ENCODE peak calls at places on chromosomes 16 and 17, in six cellular contexts. S is K562; L is mucosa of descending colon; E is tibial artery; I is A549; Q is CD8-positive, alpha-beta T cell. X is an unnamed sample.

GRCh38 chr17:39219647-39220154 is 6.0 kb downstream of the STAC2 start:
- DNase-seq in I (no peak), E (peak; percentile 66), L (peak; percentile 21), S (no peak), Q (no peak), X (no peak)

GRCh38 chr16:89383095-89384003 is 107.0 kb downstream of the ANKRD11 start:
- DNase-seq in L (peak; percentile 74), I (peak; percentile 34), Q (peak; percentile 32), S (peak; percentile 71), E (no peak), X (no peak)

GRCh38 chr17:66240630-66241029 is 11.4 kb upstream of the APOH start:
- DNase-seq in I (peak; percentile 31), Q (no peak), E (no peak), L (no peak), S (no peak), X (no peak)

GRCh38 chr16:87706278-87707000 is 59.3 kb downstream of the KLHDC4 start:
- DNase-seq in S (no peak), E (no peak), Q (no peak), I (no peak), L (no peak), X (no peak)

GRCh38 chr17:42067371-42068180 is 17.2 kb upstream of the C17orf113 start:
- DNase-seq in Q (peak; percentile 75), E (peak; percentile 64), L (peak; percentile 61), I (peak; percentile 68), S (peak; percentile 77), X (peak; percentile 56)

GRCh38 chr17:57855391-57856035 is 5.7 kb upstream of the MRPS23 start:
- DNase-seq in I (no peak), E (no peak), Q (no peak), S (no peak), L (no peak), X (no peak)

GRCh38 chr17:45883063-45883462 is 11.3 kb upstream of the MAPT start:
- DNase-seq in L (no peak), E (no peak), Q (no peak), S (no peak), I (no peak), X (no peak)

GRCh38 chr17:52148969-52149351 is 9.6 kb downstream of the CA10 start:
- DNase-seq in I (no peak), E (no peak), S (no peak), Q (no peak), L (no peak), X (no peak)

GRCh38 chr16:50842013-50842505 is 100.2 kb downstream of the CYLD start:
- DNase-seq in L (no peak), E (no peak), I (no peak), Q (no peak), S (no peak), X (no peak)

GRCh38 chr17:78272181-78272913 is 40.9 kb downstream of the TMEM235 start:
- DNase-seq in E (no peak), I (peak; percentile 81), Q (peak; percentile 34), L (peak; percentile 83), S (peak; percentile 76), X (no peak)

GRCh38 chr17:49480833-49481615 is 14.1 kb upstream of the NGFR start:
- DNase-seq in I (no peak), Q (no peak), S (no peak), L (no peak), E (no peak), X (no peak)

GRCh38 chr16:240559-240958 is 5.9 kb downstream of the FAM234A start:
- DNase-seq in Q (no peak), S (no peak), L (peak; percentile 6), E (no peak), I (no peak), X (no peak)

GRCh38 chr16:86015606-86016005 is 116.6 kb downstream of the IRF8 start:
- DNase-seq in I (no peak), E (no peak), L (no peak), Q (no peak), S (no peak), X (no peak)

GRCh38 chr16:4814542-4815173 is 12.2 kb upstream of the ROGDI start:
- DNase-seq in E (no peak), S (no peak), Q (no peak), I (no peak), L (no peak), X (no peak)

GRCh38 chr16:4298761-4299522 is 16.9 kb upstream of the GLIS2 start:
- DNase-seq in I (peak; percentile 95), L (peak; percentile 90), Q (no peak), E (no peak), S (peak; percentile 66), X (no peak)

GRCh38 chr17:37117743-37118142 is 169.0 kb downstream of the AATF start:
- DNase-seq in Q (no peak), S (no peak), L (no peak), E (no peak), I (no peak), X (no peak)

GRCh38 chr16:71443714-71444113 is 1.9 kb upstream of the TLE7 start:
- DNase-seq in Q (no peak), I (no peak), S (no peak), E (no peak), L (no peak), X (no peak)

GRCh38 chr17:70080541-70081347 is 5.7 kb downstream of the KCNJ16 start:
- DNase-seq in S (no peak), E (no peak), L (no peak), I (no peak), Q (no peak), X (no peak)

GRCh38 chr16:28082624-28083023 is 19.1 kb upstream of the GSG1L start:
- DNase-seq in E (no peak), Q (no peak), L (no peak), S (peak; percentile 31), I (no peak), X (no peak)

GRCh38 chr17:43645765-43646481 is 15.8 kb downstream of the MEOX1 start:
- DNase-seq in I (no peak), S (no peak), E (peak; percentile 78), L (peak; percentile 58), Q (no peak), X (peak; percentile 16)

GRCh38 chr16:69315486-69316311 is 4.5 kb downstream of the VPS4A start:
- DNase-seq in L (no peak), Q (no peak), I (no peak), S (no peak), E (no peak), X (no peak)

GRCh38 chr16:68668266-68668665 is 23.2 kb downstream of the CDH3 start:
- DNase-seq in L (no peak), I (no peak), S (no peak), Q (no peak), E (no peak), X (no peak)

GRCh38 chr16:19613834-19614233 is 58.3 kb downstream of the VPS35L start:
- DNase-seq in Q (no peak), S (no peak), L (no peak), E (no peak), I (no peak), X (no peak)

GRCh38 chr17:82217120-82217529 is 4.5 kb upstream of the CCDC57 start:
- DNase-seq in E (no peak), Q (no peak), S (no peak), L (peak; percentile 81), I (no peak), X (no peak)

DNA sequence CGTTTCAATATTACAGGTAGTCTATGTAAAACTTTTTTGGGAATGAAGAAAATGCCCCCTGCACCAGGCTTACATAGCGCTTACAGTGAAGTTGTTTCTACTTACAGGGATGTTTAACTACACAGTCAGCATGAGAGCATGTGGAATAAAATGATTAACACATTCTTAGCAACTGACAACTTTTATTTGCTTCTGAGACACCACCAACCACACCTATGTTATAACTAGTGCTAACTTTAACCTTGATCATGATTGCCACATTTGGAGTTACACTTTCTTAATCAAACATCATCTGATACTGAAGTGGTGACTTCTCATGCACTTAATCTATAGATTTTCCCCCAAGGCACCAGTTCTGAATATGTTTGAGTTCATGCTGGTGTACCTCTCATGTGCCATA is 20.3 kb upstream of the ZNF267 start:
- DNase-seq in I (no peak), L (no peak), E (no peak), Q (no peak), S (no peak), X (no peak)
- H3K9me3 ChIP-seq in I (peaks cover 16% of the 10 kb centered on the region), L (peaks cover 14% of the 10 kb centered on the region), E (peaks cover 13% of the 10 kb centered on the region), Q (peaks cover 5% of the 10 kb centered on the region), S (no peaks in the 10 kb centered on the region), X (no peaks in the 10 kb centered on the region)

DNA sequence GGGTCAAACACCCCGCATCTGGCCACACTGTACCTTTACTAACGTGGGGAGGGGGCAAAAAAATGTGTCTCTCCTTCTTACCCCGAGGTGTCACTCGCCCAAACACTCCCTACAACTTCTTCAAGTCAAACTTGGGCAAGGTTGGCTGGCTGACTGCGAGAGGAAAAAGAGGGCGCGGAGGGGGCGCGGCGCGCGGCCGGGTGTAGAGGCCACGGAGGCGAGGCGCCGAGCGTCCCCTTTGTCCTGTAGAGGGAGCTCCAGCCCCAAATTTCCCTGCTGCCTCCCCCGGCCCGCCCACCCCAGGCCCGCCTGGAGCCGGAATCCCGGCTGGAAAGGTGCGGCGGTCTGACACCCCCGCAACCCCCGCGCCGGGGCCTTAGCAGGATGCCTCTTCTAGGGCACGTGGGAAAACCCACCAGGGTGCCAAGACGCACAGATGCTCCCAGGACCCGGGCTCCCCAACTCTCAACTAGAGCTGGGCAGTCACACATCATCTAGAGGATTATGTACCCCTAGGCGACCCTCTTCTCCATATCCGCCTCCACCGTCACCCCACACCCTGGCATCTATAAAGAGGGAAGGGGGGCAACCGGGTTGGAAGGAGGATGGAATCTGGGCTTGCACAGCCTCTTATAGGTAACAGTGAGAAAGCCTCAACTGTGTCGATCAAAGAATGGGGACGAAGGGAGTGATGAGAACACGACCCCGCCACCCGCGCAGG is 4.2 kb downstream of the IRX3 start:
- DNase-seq in Q (no peak), S (peak; percentile 71), L (peak; percentile 50), I (peak; percentile 45), E (no peak), X (no peak)
- H3K9me3 ChIP-seq in Q (no peaks in the 10 kb centered on the region), S (no peaks in the 10 kb centered on the region), L (no peaks in the 10 kb centered on the region), I (no peaks in the 10 kb centered on the region), E (no peaks in the 10 kb centered on the region), X (no peaks in the 10 kb centered on the region)

DNA sequence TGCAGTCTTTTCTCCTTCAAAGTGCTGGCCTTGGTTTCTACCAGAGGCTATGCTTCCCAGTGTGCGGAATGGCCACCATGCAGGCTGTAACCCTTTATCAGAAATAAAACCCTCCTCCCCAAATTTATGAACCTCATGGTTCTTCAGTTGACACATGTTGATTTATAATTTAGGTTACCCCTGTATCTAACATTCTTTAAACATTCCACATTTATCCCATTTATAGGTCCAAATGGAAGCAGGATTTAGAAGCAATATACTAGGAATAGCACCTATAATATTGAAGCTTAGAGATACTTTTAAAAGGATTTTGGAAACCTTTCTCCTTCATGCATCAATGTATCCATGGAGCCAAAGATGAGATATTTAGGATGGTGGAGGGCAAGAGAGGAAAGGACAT is 438.8 kb upstream of the C16orf82 start:
- DNase-seq in S (no peak), Q (no peak), E (no peak), I (no peak), L (no peak), X (no peak)
- H3K9me3 ChIP-seq in S (no peaks in the 10 kb centered on the region), Q (peaks cover 8% of the 10 kb centered on the region), E (no peaks in the 10 kb centered on the region), I (no peaks in the 10 kb centered on the region), L (peaks cover 12% of the 10 kb centered on the region), X (no peaks in the 10 kb centered on the region)

GRCh38 chr16:35148748-35149147 is 1689.3 kb downstream of the TP53TG3F start:
- DNase-seq in S (no peak), L (peak; percentile 9), I (no peak), Q (no peak), E (no peak), X (no peak)
- H3K9me3 ChIP-seq in S (no peaks in the 10 kb centered on the region), L (peaks cover 88% of the 10 kb centered on the region), I (peaks cover 5% of the 10 kb centered on the region), Q (no peaks in the 10 kb centered on the region), E (peaks cover 19% of the 10 kb centered on the region), X (no peaks in the 10 kb centered on the region)

GRCh38 chr16:35510701-35511100 is 2051.3 kb downstream of the TP53TG3F start:
- DNase-seq in S (no peak), Q (no peak), L (no peak), E (no peak), I (no peak), X (no peak)
- H3K9me3 ChIP-seq in S (no peaks in the 10 kb centered on the region), Q (no peaks in the 10 kb centered on the region), L (peaks cover 69% of the 10 kb centered on the region), E (peaks cover 14% of the 10 kb centered on the region), I (no peaks in the 10 kb centered on the region), X (no peaks in the 10 kb centered on the region)